ENCODE peak calls at places on chromosomes 1 and 21, in eight cellular contexts. O is putamen, A is skeletal muscle cell, F is H9, R is left colon, S is A549, I is ureter, Y is PC-3. Z is an unnamed sample.

GRCh38 chr1:110069302-110070281 is 880 bp downstream of the ALX3 start:
- DNase-seq in R (no peak), A (no peak), Y (no peak), S (no peak), I (no peak), O (no peak), F (peak), Z (no peak)

GRCh38 chr21:31509108-31510017 is 150.1 kb upstream of the SOD1 start:
- DNase-seq in S (peak), Y (peak), R (peak), F (peak), A (no peak), O (peak), I (no peak), Z (peak)

GRCh38 chr1:225736651-225737097 is 41.0 kb upstream of the SRP9 start:
- DNase-seq in I (no peak), R (no peak), O (no peak), Y (peak), A (no peak), S (no peak), F (no peak), Z (no peak)

GRCh38 chr1:36304521-36304920 is 1.6 kb upstream of the SH3D21 start:
- DNase-seq in I (no peak), A (no peak), Y (no peak), R (peak), F (no peak), O (no peak), S (no peak), Z (no peak)

GRCh38 chr1:21451212-21451611 is 11.3 kb downstream of the NBPF3 start:
- DNase-seq in I (no peak), O (no peak), Y (peak), S (no peak), F (no peak), R (no peak), A (peak), Z (no peak)

GRCh38 chr1:209627349-209628196 is 24.7 kb downstream of the LAMB3 start:
- DNase-seq in I (peak), R (peak), Y (peak), O (peak), A (no peak), F (peak), S (peak), Z (peak)

GRCh38 chr1:3785458-3786157 is 10.7 kb downstream of the LRRC47 start:
- DNase-seq in A (no peak), F (peak), Y (peak), I (no peak), O (no peak), S (no peak), R (peak), Z (peak)

GRCh38 chr1:232678185-232678886 is 48.4 kb upstream of the SIPA1L2 start:
- DNase-seq in Y (peak), I (no peak), S (peak), O (no peak), F (no peak), A (no peak), R (peak), Z (peak)

GRCh38 chr1:112704511-112704907 is 2.4 kb downstream of the RHOC start:
- DNase-seq in S (no peak), F (no peak), R (peak), A (no peak), Y (no peak), O (peak), I (no peak), Z (no peak)

GRCh38 chr1:21292991-21293536 is 2.8 kb upstream of the ECE1 start:
- DNase-seq in S (no peak), A (no peak), Y (no peak), R (no peak), F (no peak), I (no peak), O (no peak), Z (no peak)

GRCh38 chr1:23559985-23560755 is 869 bp upstream of the ID3 start:
- DNase-seq in I (no peak), S (no peak), A (no peak), O (no peak), R (no peak), F (peak), Y (no peak), Z (no peak)

GRCh38 chr1:203308205-203309114 is 3.1 kb downstream of the BTG2 start:
- DNase-seq in I (no peak), Y (no peak), F (no peak), O (no peak), R (no peak), S (no peak), A (no peak), Z (no peak)

GRCh38 chr1:193338194-193338593 is 151.8 kb upstream of the B3GALT2 start:
- DNase-seq in Y (peak), O (no peak), I (no peak), F (no peak), A (no peak), R (no peak), S (no peak), Z (no peak)

GRCh38 chr1:211420389-211420788 is 71.6 kb downstream of the RD3 start:
- DNase-seq in S (no peak), F (no peak), Y (peak), A (peak), R (no peak), O (no peak), I (no peak), Z (no peak)

GRCh38 chr1:55490556-55490955 is 275.4 kb upstream of the USP24 start:
- DNase-seq in S (no peak), R (no peak), Y (peak), I (no peak), O (no peak), F (no peak), A (no peak), Z (no peak)

GRCh38 chr1:151199860-151200581 is 1.7 kb downstream of the PIP5K1A start:
- DNase-seq in F (no peak), S (peak), O (no peak), Y (peak), R (no peak), A (peak), I (no peak), Z (peak)

GRCh38 chr1:213457097-213457680 is 406.1 kb downstream of the RPS6KC1 start:
- DNase-seq in Y (no peak), A (no peak), I (no peak), R (no peak), S (no peak), O (no peak), F (no peak), Z (no peak)

GRCh38 chr1:6823822-6824221 is 38.6 kb downstream of the CAMTA1 start:
- DNase-seq in O (no peak), Y (no peak), R (no peak), I (no peak), F (no peak), S (no peak), A (no peak), Z (no peak)

GRCh38 chr1:213980906-213981305 is 6.9 kb upstream of the PROX1 start:
- DNase-seq in S (no peak), I (no peak), A (no peak), Y (no peak), R (no peak), O (no peak), F (no peak), Z (no peak)

GRCh38 chr21:25750085-25750484 is 15.3 kb downstream of the GABPA start:
- DNase-seq in F (no peak), A (no peak), R (no peak), I (no peak), O (no peak), S (no peak), Y (no peak), Z (no peak)

GRCh38 chr1:189782280-189782679 is 695.4 kb downstream of the BRINP3 start:
- DNase-seq in R (no peak), I (no peak), F (no peak), O (no peak), A (no peak), S (no peak), Y (no peak), Z (no peak)

GRCh38 chr1:202416641-202417040 is 68.1 kb downstream of the PPP1R12B start:
- DNase-seq in A (no peak), Y (no peak), F (no peak), I (no peak), S (no peak), O (peak), R (no peak), Z (no peak)

GRCh38 chr1:91148641-91149069 is 126.8 kb upstream of the ZNF644 start:
- DNase-seq in R (no peak), S (peak), O (no peak), Y (no peak), A (no peak), F (no peak), I (no peak), Z (no peak)

GRCh38 chr1:205532026-205532891 is 27.8 kb downstream of the CDK18 start:
- DNase-seq in R (no peak), Y (no peak), S (no peak), I (no peak), A (no peak), O (no peak), F (no peak), Z (no peak)

GRCh38 chr21:31566061-31566460 is 93.4 kb upstream of the SOD1 start:
- DNase-seq in S (no peak), R (no peak), Y (peak), F (no peak), O (no peak), A (no peak), I (no peak), Z (no peak)

GRCh38 chr21:33254766-33255165 is 11.4 kb upstream of the IL10RB start:
- DNase-seq in R (no peak), O (no peak), S (no peak), F (no peak), Y (no peak), I (no peak), A (no peak), Z (no peak)

GRCh38 chr1:101081496-101082282 is 56.1 kb upstream of the DPH5 start:
- DNase-seq in O (peak), S (no peak), I (no peak), A (no peak), R (no peak), Y (no peak), F (no peak), Z (no peak)

GRCh38 chr1:68725353-68725752 is 228.5 kb upstream of the DEPDC1 start:
- DNase-seq in S (no peak), R (peak), F (no peak), A (no peak), Y (no peak), I (peak), O (no peak), Z (no peak)

GRCh38 chr1:91900538-91900937 is 14.6 kb upstream of the TGFBR3 start:
- DNase-seq in A (peak), R (no peak), I (no peak), S (peak), Y (peak), F (no peak), O (no peak), Z (no peak)

GRCh38 chr1:40462956-40463590 is 12.8 kb downstream of the ZFP69B start:
- DNase-seq in R (no peak), S (peak), Y (peak), F (no peak), A (no peak), I (no peak), O (no peak), Z (peak)

GRCh38 chr1:228039006-228039481 is 32.2 kb downstream of the WNT3A start:
- DNase-seq in O (no peak), R (no peak), A (no peak), F (peak), Y (no peak), S (no peak), I (peak), Z (no peak)

GRCh38 chr1:68294354-68295066 is 62.2 kb upstream of the WLS start:
- DNase-seq in O (no peak), Y (no peak), S (no peak), I (no peak), F (no peak), R (no peak), A (no peak), Z (no peak)

GRCh38 chr1:117371436-117372151 is 4.3 kb downstream of the MAN1A2 start:
- DNase-seq in F (no peak), S (peak), A (peak), O (no peak), R (no peak), Y (no peak), I (no peak), Z (no peak)

GRCh38 chr1:200739499-200740290 is 1.0 kb downstream of the CAMSAP2 start:
- DNase-seq in O (no peak), Y (peak), F (no peak), A (no peak), S (peak), I (peak), R (peak), Z (peak)

GRCh38 chr1:59322394-59323179 is 25.7 kb downstream of the FGGY start:
- DNase-seq in Y (no peak), S (no peak), A (no peak), O (no peak), R (no peak), I (no peak), F (no peak), Z (no peak)

GRCh38 chr1:5976231-5976630 is 16.0 kb downstream of the NPHP4 start:
- DNase-seq in Y (no peak), S (no peak), R (no peak), A (no peak), F (peak), I (no peak), O (no peak), Z (no peak)

GRCh38 chr1:173149887-173150286 is 57.2 kb downstream of the TNFSF4 start:
- DNase-seq in S (peak), Y (peak), O (no peak), I (no peak), A (peak), F (no peak), R (no peak), Z (no peak)

GRCh38 chr1:243731301-243731891 is 118.6 kb downstream of the AKT3 start:
- DNase-seq in Y (no peak), O (peak), A (peak), R (peak), S (no peak), F (no peak), I (no peak), Z (no peak)

GRCh38 chr21:35108887-35109286 is 59.8 kb upstream of the RUNX1 start:
- DNase-seq in F (no peak), S (no peak), R (no peak), A (no peak), I (no peak), O (no peak), Y (no peak), Z (no peak)

Z was measured in HT-29.